ENCODE peak calls at places on chromosomes 6 and 20, in five cellular contexts. Q, G, R, P and E are unnamed samples.
A peak's percentile ranks its signal among the peaks of the same experiment; 100 is the strongest.

GRCh38 chr20:48932375-48932941 is 10.9 kb downstream of the ARFGEF2 start:
- DNase-seq in Q (no peak), G (no peak), R (no peak), P (no peak), E (no peak)

GRCh38 chr20:602357-602970 is 7.6 kb downstream of the TCF15 start:
- DNase-seq in Q (no peak), G (no peak), R (no peak), P (no peak), E (no peak)

GRCh38 chr6:131419698-131420097 is 153.3 kb upstream of the ARG1 start:
- DNase-seq in Q (no peak), G (no peak), R (no peak), P (no peak), E (no peak)

GRCh38 chr20:59141818-59142581 is 21.6 kb upstream of the ZNF831 start:
- DNase-seq in Q (no peak), G (no peak), R (no peak), P (no peak), E (no peak)

GRCh38 chr6:168223755-168224154 is 95.8 kb downstream of the DACT2 start:
- DNase-seq in Q (no peak), G (no peak), R (no peak), P (no peak), E (no peak)

GRCh38 chr6:109474995-109475394 is 8.0 kb downstream of the ZBTB24 start:
- DNase-seq in Q (no peak), G (no peak), R (no peak), P (no peak), E (no peak)

GRCh38 chr20:47286681-47287080 is 69.8 kb downstream of the ZMYND8 start:
- DNase-seq in Q (no peak), G (no peak), R (no peak), P (no peak), E (no peak)

GRCh38 chr6:33778475-33779121 is 10.3 kb downstream of the LEMD2 start:
- DNase-seq in Q (no peak), G (no peak), R (no peak), P (no peak), E (no peak)

GRCh38 chr6:3797231-3798200 is 46.0 kb upstream of the PXDC1 start:
- DNase-seq in Q (no peak), G (no peak), R (no peak), P (no peak), E (no peak)
- TF ChIP-seq POLR2AphosphoS5 in Q (no peak), G (no peak), R (no peak), P (no peak), E (no peak)

GRCh38 chr20:4161447-4162251 is 146.3 kb upstream of the RNF24 start:
- DNase-seq in Q (peak; percentile 89), G (no peak), R (peak; percentile 40), P (peak; percentile 83), E (no peak)
- TF ChIP-seq POLR2AphosphoS5 in Q (peak; percentile 48), G (no peak), R (no peak), P (no peak), E (no peak)

GRCh38 chr6:159692303-159693127 is 526 bp downstream of the SOD2 start:
- DNase-seq in Q (peak; percentile 62), G (peak; percentile 40), R (peak; percentile 42), P (peak; percentile 71), E (peak; percentile 60)

GRCh38 chr6:159691963-159692287 is 1.1 kb downstream of the SOD2 start:
- DNase-seq in Q (no peak), G (no peak), R (no peak), P (no peak), E (no peak)

GRCh38 chr6:159693894-159694545 is 979 bp upstream of the SOD2 start:
- DNase-seq in Q (peak; percentile 52), G (no peak), R (no peak), P (peak; percentile 71), E (no peak)

GRCh38 chr6:159691133-159691962 is 1.7 kb downstream of the SOD2 start:
- DNase-seq in Q (no peak), G (no peak), R (no peak), P (no peak), E (peak; percentile 51)

DNA sequence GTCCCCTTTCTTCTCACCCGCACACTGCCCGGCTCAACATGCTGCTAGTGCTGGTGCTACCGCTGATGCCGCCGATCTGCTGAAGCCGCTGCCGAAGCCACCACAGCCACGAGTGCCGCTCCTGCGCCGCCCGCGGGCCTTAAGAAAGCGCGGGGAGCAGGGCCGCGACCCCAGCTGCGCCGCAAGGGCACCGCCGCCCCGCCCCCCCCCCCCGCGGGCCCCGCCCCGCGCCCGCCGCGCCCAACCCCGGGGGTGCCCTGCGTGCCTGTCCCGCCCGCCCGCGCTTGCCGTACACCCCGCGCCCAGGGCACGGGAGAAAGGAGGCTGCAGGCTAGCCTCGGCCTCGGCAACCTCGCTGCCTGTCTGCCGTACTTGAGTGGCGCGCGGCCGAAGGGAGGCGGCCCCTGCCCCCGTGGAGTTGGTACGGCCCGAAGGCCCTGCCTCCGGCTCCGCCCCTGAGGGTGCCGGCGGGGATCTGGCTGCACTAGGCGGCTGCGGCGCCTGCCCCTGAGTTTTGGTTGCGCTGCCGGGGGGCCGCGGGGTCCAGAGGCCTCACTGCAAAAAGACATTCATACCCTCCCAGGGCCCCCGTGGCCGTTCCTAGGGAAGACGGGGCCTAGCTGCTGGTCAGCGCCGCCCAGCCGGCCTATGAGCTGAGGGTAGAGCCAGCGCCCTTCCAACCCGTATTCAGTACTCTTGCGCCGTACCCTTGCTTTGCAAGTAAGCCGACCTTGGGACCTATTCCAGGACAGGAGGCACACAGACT is at the start of gene SOD2:
- DNase-seq in Q (peak; percentile 89), G (peak; percentile 86), R (peak; percentile 69), P (peak; percentile 90), E (peak; percentile 93)
- TF ChIP-seq POLR2AphosphoS5 in Q (peak; percentile 96), G (peak; percentile 75), R (peak; percentile 79), P (peak; percentile 96), E (peak; percentile 73)

DNA sequence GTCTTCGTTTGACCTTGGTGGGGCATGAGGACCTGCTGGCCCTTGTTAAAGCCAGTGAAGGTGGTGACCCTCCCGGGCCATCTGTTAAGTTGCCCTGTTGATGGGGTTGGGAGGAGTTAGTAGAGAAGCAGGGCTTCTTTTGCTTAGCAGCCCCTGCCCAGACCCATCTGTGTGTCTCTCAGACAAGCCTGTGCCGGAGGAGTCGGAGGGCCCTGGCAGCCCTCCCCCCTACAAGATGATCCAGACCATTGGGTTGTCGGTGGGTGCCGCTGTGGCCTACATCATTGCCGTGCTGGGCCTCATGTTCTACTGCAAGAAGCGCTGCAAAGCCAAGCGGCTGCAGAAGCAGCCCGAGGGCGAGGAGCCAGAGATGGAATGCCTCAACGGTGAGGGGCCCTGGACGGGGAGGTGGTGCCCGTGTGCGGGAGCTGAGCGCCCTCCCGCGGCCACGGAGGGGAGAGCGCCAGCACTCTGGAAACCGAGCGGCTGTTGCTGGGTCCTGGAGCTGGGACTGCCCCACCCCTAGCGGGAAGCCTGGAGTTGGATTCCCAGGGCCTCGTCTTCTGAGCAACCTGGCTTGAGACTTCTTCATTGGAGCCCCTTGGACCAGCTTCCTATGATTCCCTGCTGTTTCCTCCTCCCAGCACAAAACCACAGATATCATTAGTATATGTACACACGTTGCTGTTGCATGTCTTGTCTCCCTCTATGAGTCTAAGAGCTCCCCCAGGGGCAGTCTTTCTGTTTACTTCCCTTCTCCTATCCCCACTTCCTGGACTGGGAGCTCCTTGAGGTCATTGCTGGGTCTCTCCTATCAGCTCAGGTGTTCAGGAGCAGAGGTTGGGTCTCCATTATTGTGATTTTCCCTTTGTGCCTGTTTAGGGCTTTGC is 27.6 kb upstream of the SRF start:
- DNase-seq in Q (peak; percentile 90), G (peak; percentile 94), R (peak; percentile 83), P (peak; percentile 86), E (peak; percentile 97)
- TF ChIP-seq POLR2AphosphoS5 in Q (no peak), G (no peak), R (peak; percentile 65), P (no peak), E (no peak)

GRCh38 chr20:32442630-32443029 is 84.5 kb downstream of the ASXL1 start:
- DNase-seq in Q (no peak), G (no peak), R (no peak), P (no peak), E (no peak)

GRCh38 chr20:32440069-32440757 is 82.1 kb downstream of the ASXL1 start:
- DNase-seq in Q (peak; percentile 20), G (no peak), R (no peak), P (peak; percentile 3), E (no peak)

GRCh38 chr20:32439132-32439829 is 81.2 kb downstream of the ASXL1 start:
- DNase-seq in Q (no peak), G (no peak), R (peak; percentile 13), P (peak; percentile 5), E (no peak)

GRCh38 chr20:32441638-32442037 is 83.5 kb downstream of the ASXL1 start:
- DNase-seq in Q (peak; percentile 10), G (no peak), R (no peak), P (no peak), E (no peak)

DNA sequence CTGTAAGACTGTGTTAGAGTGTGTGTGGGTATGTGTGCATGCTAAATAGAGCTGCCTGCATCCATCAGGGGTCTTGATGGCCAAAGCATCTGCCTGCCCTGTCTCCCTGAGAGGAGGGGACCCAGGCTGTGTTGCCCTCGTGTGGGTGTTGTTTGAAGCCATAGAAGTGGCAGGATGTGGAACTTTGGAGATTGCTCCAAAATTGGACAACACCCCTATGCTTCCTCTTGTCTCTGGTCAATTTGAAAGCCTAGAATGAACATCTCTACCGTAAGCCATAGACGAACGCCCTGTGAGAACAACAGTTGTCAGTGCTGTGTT is 82.6 kb downstream of the ASXL1 start:
- DNase-seq in Q (no peak), G (no peak), R (peak; percentile 9), P (no peak), E (no peak)
- TF ChIP-seq POLR2AphosphoS5 in Q (no peak), G (peak; percentile 24), R (no peak), P (no peak), E (no peak)